ENCODE peak calls at places on chromosome 20, in six cellular contexts. One of them, this sample, is unnamed.

GRCh38 chr20:62104234-62104789 is 18.0 kb upstream of the LSM14B start:
- DNase-seq in kidney epithelial cell: no peak
- DNase-seq in Kasumi-1: no peak
- DNase-seq in neural crest cell: no peak
- DNase-seq in Right ventricle myocardium inferior: no peak
- DNase-seq in caudate nucleus: no peak
- DNase-seq in this sample: no peak

GRCh38 chr20:55099251-55099650 is 623.9 kb downstream of the DOK5 start:
- DNase-seq in Kasumi-1: no peak
- DNase-seq in kidney epithelial cell: no peak
- DNase-seq in Right ventricle myocardium inferior: no peak
- DNase-seq in caudate nucleus: no peak
- DNase-seq in neural crest cell: no peak
- DNase-seq in this sample: no peak

GRCh38 chr20:45097485-45098095 is 3.3 kb downstream of the KCNS1 start:
- DNase-seq in caudate nucleus: no peak
- DNase-seq in kidney epithelial cell: no peak
- DNase-seq in Kasumi-1: no peak
- DNase-seq in Right ventricle myocardium inferior: no peak
- DNase-seq in neural crest cell: no peak
- DNase-seq in this sample: no peak

GRCh38 chr20:19890358-19891117 is 126.6 kb upstream of the NAA20 start:
- DNase-seq in caudate nucleus: no peak
- DNase-seq in kidney epithelial cell: no peak
- DNase-seq in neural crest cell: no peak
- DNase-seq in Kasumi-1: no peak
- DNase-seq in Right ventricle myocardium inferior: no peak
- DNase-seq in this sample: no peak

GRCh38 chr20:25380945-25381614 is 9.6 kb downstream of the ABHD12 start:
- DNase-seq in kidney epithelial cell: no peak
- DNase-seq in Kasumi-1: no peak
- DNase-seq in Right ventricle myocardium inferior: no peak
- DNase-seq in caudate nucleus: no peak
- DNase-seq in neural crest cell: no peak
- DNase-seq in this sample: no peak

GRCh38 chr20:61668771-61669503 is 396.7 kb downstream of the TAF4 start:
- DNase-seq in caudate nucleus: no peak
- DNase-seq in Right ventricle myocardium inferior: peak; percentile 60
- DNase-seq in neural crest cell: no peak
- DNase-seq in kidney epithelial cell: no peak
- DNase-seq in Kasumi-1: no peak
- DNase-seq in this sample: no peak

GRCh38 chr20:51531141-51531710 is 11.3 kb downstream of the NFATC2 start:
- DNase-seq in kidney epithelial cell: peak; percentile 41
- DNase-seq in caudate nucleus: no peak
- DNase-seq in Right ventricle myocardium inferior: no peak
- DNase-seq in Kasumi-1: no peak
- DNase-seq in neural crest cell: no peak
- DNase-seq in this sample: peak; percentile 87

GRCh38 chr20:47661714-47662113 is 123.6 kb downstream of the SULF2 start:
- DNase-seq in caudate nucleus: no peak
- DNase-seq in neural crest cell: no peak
- DNase-seq in kidney epithelial cell: no peak
- DNase-seq in Right ventricle myocardium inferior: no peak
- DNase-seq in Kasumi-1: no peak
- DNase-seq in this sample: no peak

GRCh38 chr20:33251496-33251895 is 15.7 kb downstream of the BPIFA1 start:
- DNase-seq in caudate nucleus: no peak
- DNase-seq in Right ventricle myocardium inferior: no peak
- DNase-seq in kidney epithelial cell: no peak
- DNase-seq in neural crest cell: no peak
- DNase-seq in Kasumi-1: no peak
- DNase-seq in this sample: no peak

GRCh38 chr20:35695978-35696377 is 3.2 kb downstream of the NFS1 start:
- DNase-seq in neural crest cell: no peak
- DNase-seq in Kasumi-1: no peak
- DNase-seq in Right ventricle myocardium inferior: no peak
- DNase-seq in caudate nucleus: no peak
- DNase-seq in kidney epithelial cell: no peak
- DNase-seq in this sample: no peak

This sample was measured in keratinocyte.